ENCODE peak calls at places on chromosomes 4 and X, in six cellular contexts. One of them, this sample, is unnamed.

GRCh38 chrX:102934624-102935023 is 2.4 kb upstream of the RAB40AL start:
- DNase-seq in IMR-90: peak; percentile 4
- DNase-seq in neuronal stem cell: peak; percentile 21
- DNase-seq in mesendoderm: peak; percentile 27
- DNase-seq in mesenchymal stem cell: peak; percentile 26
- DNase-seq in H1: peak; percentile 48
- DNase-seq in this sample: no peak

GRCh38 chr4:51851937-51852290 is 9.0 kb downstream of the DCUN1D4 start:
- DNase-seq in IMR-90: no peak
- DNase-seq in neuronal stem cell: no peak
- DNase-seq in mesendoderm: no peak
- DNase-seq in mesenchymal stem cell: no peak
- DNase-seq in H1: no peak
- DNase-seq in this sample: no peak

GRCh38 chr4:71732706-71733105 is 51.2 kb downstream of the GC start:
- DNase-seq in IMR-90: peak; percentile 58
- DNase-seq in neuronal stem cell: no peak
- DNase-seq in mesendoderm: peak; percentile 64
- DNase-seq in mesenchymal stem cell: peak; percentile 50
- DNase-seq in H1: no peak
- DNase-seq in this sample: no peak

GRCh38 chr4:147336252-147336651 is 144.6 kb upstream of the EDNRA start:
- DNase-seq in IMR-90: no peak
- DNase-seq in neuronal stem cell: no peak
- DNase-seq in mesendoderm: no peak
- DNase-seq in mesenchymal stem cell: peak; percentile 42
- DNase-seq in H1: no peak
- DNase-seq in this sample: no peak

GRCh38 chr4:8440491-8441311 is at the start of the genes ACOX3 and TRMT44:
- DNase-seq in IMR-90: peak; percentile 88
- DNase-seq in neuronal stem cell: peak; percentile 93
- DNase-seq in mesendoderm: peak; percentile 96
- DNase-seq in mesenchymal stem cell: peak; percentile 92
- DNase-seq in H1: peak; percentile 100
- DNase-seq in this sample: peak; percentile 92

GRCh38 chr4:165124488-165124887 is 11.8 kb upstream of the TMEM192 start:
- DNase-seq in IMR-90: no peak
- DNase-seq in neuronal stem cell: no peak
- DNase-seq in mesendoderm: no peak
- DNase-seq in mesenchymal stem cell: no peak
- DNase-seq in H1: no peak
- DNase-seq in this sample: no peak

GRCh38 chr4:140003851-140004579 is 150.0 kb downstream of the MAML3 start:
- DNase-seq in IMR-90: peak; percentile 8
- DNase-seq in neuronal stem cell: no peak
- DNase-seq in mesendoderm: no peak
- DNase-seq in mesenchymal stem cell: no peak
- DNase-seq in H1: peak; percentile 29
- DNase-seq in this sample: no peak

GRCh38 chr4:141132689-141133145 is 552 bp downstream of the RNF150 start:
- DNase-seq in IMR-90: peak; percentile 29
- DNase-seq in neuronal stem cell: peak; percentile 42
- DNase-seq in mesendoderm: peak; percentile 54
- DNase-seq in mesenchymal stem cell: peak; percentile 46
- DNase-seq in H1: no peak
- DNase-seq in this sample: peak; percentile 46

GRCh38 chr4:156388826-156389225 is 435.2 kb upstream of the CTSO start:
- DNase-seq in IMR-90: peak; percentile 2
- DNase-seq in neuronal stem cell: no peak
- DNase-seq in mesendoderm: no peak
- DNase-seq in mesenchymal stem cell: peak; percentile 10
- DNase-seq in H1: no peak
- DNase-seq in this sample: no peak

GRCh38 chr4:7708981-7709380 is 230.7 kb downstream of the AFAP1 start:
- DNase-seq in IMR-90: no peak
- DNase-seq in neuronal stem cell: no peak
- DNase-seq in mesendoderm: no peak
- DNase-seq in mesenchymal stem cell: no peak
- DNase-seq in H1: no peak
- DNase-seq in this sample: no peak

GRCh38 chrX:77431227-77431626 is 16.0 kb upstream of the FGF16 start:
- DNase-seq in IMR-90: peak; percentile 12
- DNase-seq in neuronal stem cell: no peak
- DNase-seq in mesendoderm: peak; percentile 26
- DNase-seq in mesenchymal stem cell: peak; percentile 27
- DNase-seq in H1: no peak
- DNase-seq in this sample: no peak

GRCh38 chrX:140817943-140818342 is 108.4 kb downstream of the LINC00632 start:
- DNase-seq in IMR-90: peak; percentile 41
- DNase-seq in neuronal stem cell: no peak
- DNase-seq in mesendoderm: peak; percentile 35
- DNase-seq in mesenchymal stem cell: peak; percentile 18
- DNase-seq in H1: no peak
- DNase-seq in this sample: no peak

GRCh38 chr4:112130903-112131302 is 14.4 kb upstream of the FAM241A start:
- DNase-seq in IMR-90: no peak
- DNase-seq in neuronal stem cell: no peak
- DNase-seq in mesendoderm: peak; percentile 47
- DNase-seq in mesenchymal stem cell: no peak
- DNase-seq in H1: no peak
- DNase-seq in this sample: peak; percentile 35

GRCh38 chr4:89939994-89940393 is 45.3 kb downstream of the MMRN1 start:
- DNase-seq in IMR-90: no peak
- DNase-seq in neuronal stem cell: no peak
- DNase-seq in mesendoderm: no peak
- DNase-seq in mesenchymal stem cell: peak; percentile 5
- DNase-seq in H1: no peak
- DNase-seq in this sample: no peak

GRCh38 chr4:24248674-24249644 is 335.4 kb downstream of the DHX15 start:
- DNase-seq in IMR-90: no peak
- DNase-seq in neuronal stem cell: no peak
- DNase-seq in mesendoderm: peak; percentile 29
- DNase-seq in mesenchymal stem cell: no peak
- DNase-seq in H1: no peak
- DNase-seq in this sample: no peak

GRCh38 chrX:151085207-151085606 is 91.2 kb upstream of the GPR50 start:
- DNase-seq in IMR-90: no peak
- DNase-seq in neuronal stem cell: no peak
- DNase-seq in mesendoderm: no peak
- DNase-seq in mesenchymal stem cell: no peak
- DNase-seq in H1: no peak
- DNase-seq in this sample: no peak

GRCh38 chrX:103793541-103793932 is 16.9 kb downstream of the PLP1 start:
- DNase-seq in IMR-90: peak; percentile 39
- DNase-seq in neuronal stem cell: no peak
- DNase-seq in mesendoderm: no peak
- DNase-seq in mesenchymal stem cell: no peak
- DNase-seq in H1: no peak
- DNase-seq in this sample: no peak

GRCh38 chrX:119237526-119238035 is 1.5 kb downstream of the PGRMC1 start:
- DNase-seq in IMR-90: no peak
- DNase-seq in neuronal stem cell: no peak
- DNase-seq in mesendoderm: peak; percentile 49
- DNase-seq in mesenchymal stem cell: no peak
- DNase-seq in H1: no peak
- DNase-seq in this sample: no peak

GRCh38 chr4:142645478-142646108 is 200.5 kb downstream of the INPP4B start:
- DNase-seq in IMR-90: no peak
- DNase-seq in neuronal stem cell: no peak
- DNase-seq in mesendoderm: no peak
- DNase-seq in mesenchymal stem cell: no peak
- DNase-seq in H1: no peak
- DNase-seq in this sample: no peak

GRCh38 chr4:78592104-78592783 is 40.7 kb downstream of the ANXA3 start:
- DNase-seq in IMR-90: no peak
- DNase-seq in neuronal stem cell: no peak
- DNase-seq in mesendoderm: peak; percentile 32
- DNase-seq in mesenchymal stem cell: no peak
- DNase-seq in H1: no peak
- DNase-seq in this sample: no peak

GRCh38 chr4:8090312-8090711 is 68.3 kb downstream of the ABLIM2 start:
- DNase-seq in IMR-90: peak; percentile 35
- DNase-seq in neuronal stem cell: no peak
- DNase-seq in mesendoderm: peak; percentile 40
- DNase-seq in mesenchymal stem cell: no peak
- DNase-seq in H1: no peak
- DNase-seq in this sample: no peak

GRCh38 chr4:144169211-144169610 is 28.7 kb upstream of the GYPA start:
- DNase-seq in IMR-90: no peak
- DNase-seq in neuronal stem cell: no peak
- DNase-seq in mesendoderm: no peak
- DNase-seq in mesenchymal stem cell: no peak
- DNase-seq in H1: no peak
- DNase-seq in this sample: no peak

GRCh38 chr4:2809610-2810180 is 16.8 kb downstream of the SH3BP2 start:
- DNase-seq in IMR-90: no peak
- DNase-seq in neuronal stem cell: no peak
- DNase-seq in mesendoderm: no peak
- DNase-seq in mesenchymal stem cell: no peak
- DNase-seq in H1: no peak
- DNase-seq in this sample: no peak

GRCh38 chrX:54807524-54808108 is at the start of gene MAGED2:
- DNase-seq in IMR-90: peak; percentile 16
- DNase-seq in neuronal stem cell: peak; percentile 6
- DNase-seq in mesendoderm: peak; percentile 26
- DNase-seq in mesenchymal stem cell: peak; percentile 57
- DNase-seq in H1: no peak
- DNase-seq in this sample: peak; percentile 42

GRCh38 chr4:110088670-110089069 is 109.7 kb downstream of the ELOVL6 start:
- DNase-seq in IMR-90: peak; percentile 76
- DNase-seq in neuronal stem cell: no peak
- DNase-seq in mesendoderm: peak; percentile 85
- DNase-seq in mesenchymal stem cell: peak; percentile 81
- DNase-seq in H1: no peak
- DNase-seq in this sample: no peak

GRCh38 chr4:89562715-89563114 is 255.1 kb upstream of the GPRIN3 start:
- DNase-seq in IMR-90: peak; percentile 40
- DNase-seq in neuronal stem cell: no peak
- DNase-seq in mesendoderm: no peak
- DNase-seq in mesenchymal stem cell: no peak
- DNase-seq in H1: no peak
- DNase-seq in this sample: no peak

GRCh38 chr4:1566838-1567518 is 117.1 kb downstream of the FAM53A start:
- DNase-seq in IMR-90: no peak
- DNase-seq in neuronal stem cell: no peak
- DNase-seq in mesendoderm: no peak
- DNase-seq in mesenchymal stem cell: no peak
- DNase-seq in H1: no peak
- DNase-seq in this sample: peak; percentile 63

GRCh38 chrX:38061335-38061734 is 55.0 kb downstream of the SYTL5 start:
- DNase-seq in IMR-90: peak; percentile 44
- DNase-seq in neuronal stem cell: no peak
- DNase-seq in mesendoderm: peak; percentile 52
- DNase-seq in mesenchymal stem cell: peak; percentile 15
- DNase-seq in H1: no peak
- DNase-seq in this sample: no peak
- H3K27ac ChIP-seq in IMR-90: no peak overlapping the region
- H3K27ac ChIP-seq in neuronal stem cell: no peak overlapping the region
- H3K27ac ChIP-seq in mesendoderm: no peak overlapping the region
- H3K27ac ChIP-seq in mesenchymal stem cell: no peak overlapping the region
- H3K27ac ChIP-seq in H1: no peak overlapping the region
- H3K27ac ChIP-seq in this sample: no peak overlapping the region

GRCh38 chr4:31088600-31089230 is 368.5 kb downstream of the PCDH7 start:
- DNase-seq in IMR-90: peak; percentile 83
- DNase-seq in neuronal stem cell: no peak
- DNase-seq in mesendoderm: no peak
- DNase-seq in mesenchymal stem cell: peak; percentile 72
- DNase-seq in H1: no peak
- DNase-seq in this sample: no peak
- H2BK15ac ChIP-seq in IMR-90: no peak overlapping the region
- H2BK15ac ChIP-seq in neuronal stem cell: no peak overlapping the region
- H2BK15ac ChIP-seq in mesendoderm: no peak overlapping the region
- H2BK15ac ChIP-seq in mesenchymal stem cell: no peak overlapping the region
- H2BK15ac ChIP-seq in H1: no peak overlapping the region
- H2BK15ac ChIP-seq in this sample: no peak overlapping the region

DNA sequence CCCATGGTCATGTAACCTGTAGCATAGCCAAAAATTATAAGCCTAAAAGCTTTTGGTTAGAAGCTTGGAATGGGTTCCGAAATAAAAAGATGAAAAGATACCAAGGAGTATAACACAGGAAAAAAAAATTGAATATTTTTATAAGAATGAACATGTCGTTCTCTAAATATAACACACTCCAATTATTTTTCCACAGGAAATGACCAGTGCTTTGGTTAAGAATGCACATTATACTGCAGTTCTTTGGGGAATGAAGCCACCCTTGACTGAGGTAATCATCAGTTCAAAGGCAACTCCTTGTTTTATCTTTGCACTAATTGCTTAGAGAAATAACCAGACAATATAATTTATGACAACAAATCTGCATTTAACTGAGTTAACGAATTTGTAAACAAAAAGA is 6.6 kb upstream of the GASK1B start:
- DNase-seq in IMR-90: no peak
- DNase-seq in neuronal stem cell: no peak
- DNase-seq in mesendoderm: no peak
- DNase-seq in mesenchymal stem cell: no peak
- DNase-seq in H1: no peak
- DNase-seq in this sample: no peak
- H3K27ac ChIP-seq in IMR-90: no peak overlapping the region
- H3K27ac ChIP-seq in neuronal stem cell: no peak overlapping the region
- H3K27ac ChIP-seq in mesendoderm: no peak overlapping the region
- H3K27ac ChIP-seq in mesenchymal stem cell: no peak overlapping the region
- H3K27ac ChIP-seq in H1: no peak overlapping the region
- H3K27ac ChIP-seq in this sample: no peak overlapping the region

DNA sequence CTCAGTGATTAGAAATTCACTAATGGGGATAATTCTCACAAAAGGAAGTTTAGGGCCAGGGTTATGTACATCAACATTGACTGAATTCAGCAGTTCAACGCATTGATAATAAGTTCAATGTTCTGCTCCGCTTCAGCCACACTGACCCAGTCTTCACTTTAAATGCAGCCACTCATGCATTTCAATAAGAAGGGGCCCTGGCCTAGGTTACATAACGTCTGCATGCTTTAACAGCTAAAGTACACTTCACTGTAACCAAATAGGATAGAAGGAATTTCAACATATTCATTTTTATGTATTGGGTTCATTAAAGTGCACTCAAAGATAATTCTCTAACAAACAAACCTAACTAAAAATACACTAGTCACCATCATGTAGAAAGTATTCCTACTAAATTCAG is 12.8 kb upstream of the TSPAN7 start:
- DNase-seq in IMR-90: no peak
- DNase-seq in neuronal stem cell: no peak
- DNase-seq in mesendoderm: no peak
- DNase-seq in mesenchymal stem cell: no peak
- DNase-seq in H1: no peak
- DNase-seq in this sample: no peak
- H2BK15ac ChIP-seq in IMR-90: no peak overlapping the region
- H2BK15ac ChIP-seq in neuronal stem cell: no peak overlapping the region
- H2BK15ac ChIP-seq in mesendoderm: no peak overlapping the region
- H2BK15ac ChIP-seq in mesenchymal stem cell: no peak overlapping the region
- H2BK15ac ChIP-seq in H1: no peak overlapping the region
- H2BK15ac ChIP-seq in this sample: no peak overlapping the region

DNA sequence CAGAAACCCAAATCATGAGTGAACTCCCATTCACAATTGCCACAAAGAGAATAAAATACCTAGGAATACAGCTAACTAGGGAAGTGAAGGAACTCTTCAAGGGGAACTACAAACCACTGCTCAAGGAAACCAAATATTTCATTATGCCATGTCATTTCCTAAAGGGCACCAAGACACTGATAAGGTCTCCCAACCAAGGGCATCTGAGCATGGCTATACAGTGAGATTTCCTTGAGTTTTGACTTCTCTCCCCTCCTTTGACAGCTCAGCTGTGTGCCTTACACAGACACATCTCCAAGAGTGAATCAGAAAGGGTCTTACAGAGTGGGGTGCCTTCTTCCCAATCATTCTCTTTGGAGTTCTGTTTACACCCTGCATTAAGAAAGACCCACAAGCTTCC is 40.4 kb downstream of the PCDH7 start:
- DNase-seq in IMR-90: no peak
- DNase-seq in neuronal stem cell: no peak
- DNase-seq in mesendoderm: no peak
- DNase-seq in mesenchymal stem cell: no peak
- DNase-seq in H1: no peak
- DNase-seq in this sample: no peak
- H3K27ac ChIP-seq in IMR-90: no peak overlapping the region
- H3K27ac ChIP-seq in neuronal stem cell: no peak overlapping the region
- H3K27ac ChIP-seq in mesendoderm: no peak overlapping the region
- H3K27ac ChIP-seq in mesenchymal stem cell: no peak overlapping the region
- H3K27ac ChIP-seq in H1: no peak overlapping the region
- H3K27ac ChIP-seq in this sample: no peak overlapping the region

This sample was measured in H9.